ENCODE peak calls at places on chromosomes 13 and 19, in nine cellular contexts. One of them, this sample, is unnamed.

GRCh38 chr19:47284324-47284899 is 9.7 kb downstream of the INAFM1 start:
- DNase-seq in heart right ventricle: no peak
- DNase-seq in GM04503: no peak
- DNase-seq in activated naive CD4-positive, alpha-beta T cell treated with anti-CD3 and anti-CD28 coated beads, Interleukin-2, amount 50 U/mL, for 72 hours: peak
- DNase-seq in T-helper 1 cell: peak
- DNase-seq in hippocampal formation: peak
- DNase-seq in BE2C: peak
- DNase-seq in activated CD8-positive, alpha-beta memory T cell treated with anti-CD3 and anti-CD28 coated beads for 48 hours: no peak
- DNase-seq in anterior cingulate cortex: no peak
- DNase-seq in this sample: no peak

GRCh38 chr19:19606021-19606420 is 12.5 kb downstream of the PBX4 start:
- DNase-seq in heart right ventricle: no peak
- DNase-seq in GM04503: no peak
- DNase-seq in activated naive CD4-positive, alpha-beta T cell treated with anti-CD3 and anti-CD28 coated beads, Interleukin-2, amount 50 U/mL, for 72 hours: no peak
- DNase-seq in T-helper 1 cell: peak
- DNase-seq in hippocampal formation: no peak
- DNase-seq in BE2C: no peak
- DNase-seq in activated CD8-positive, alpha-beta memory T cell treated with anti-CD3 and anti-CD28 coated beads for 48 hours: no peak
- DNase-seq in anterior cingulate cortex: no peak
- DNase-seq in this sample: no peak

GRCh38 chr13:106835477-106835876 is 267.5 kb upstream of the ARGLU1 start:
- DNase-seq in heart right ventricle: no peak
- DNase-seq in GM04503: no peak
- DNase-seq in activated naive CD4-positive, alpha-beta T cell treated with anti-CD3 and anti-CD28 coated beads, Interleukin-2, amount 50 U/mL, for 72 hours: no peak
- DNase-seq in T-helper 1 cell: no peak
- DNase-seq in hippocampal formation: no peak
- DNase-seq in BE2C: no peak
- DNase-seq in activated CD8-positive, alpha-beta memory T cell treated with anti-CD3 and anti-CD28 coated beads for 48 hours: no peak
- DNase-seq in anterior cingulate cortex: no peak
- DNase-seq in this sample: no peak

GRCh38 chr19:37413243-37414084 is 42.6 kb downstream of the ZNF527 start:
- DNase-seq in heart right ventricle: no peak
- DNase-seq in GM04503: no peak
- DNase-seq in activated naive CD4-positive, alpha-beta T cell treated with anti-CD3 and anti-CD28 coated beads, Interleukin-2, amount 50 U/mL, for 72 hours: no peak
- DNase-seq in T-helper 1 cell: no peak
- DNase-seq in hippocampal formation: no peak
- DNase-seq in BE2C: no peak
- DNase-seq in activated CD8-positive, alpha-beta memory T cell treated with anti-CD3 and anti-CD28 coated beads for 48 hours: no peak
- DNase-seq in anterior cingulate cortex: no peak
- DNase-seq in this sample: no peak

GRCh38 chr13:100280681-100281080 is 191.8 kb downstream of the PCCA start:
- DNase-seq in heart right ventricle: no peak
- DNase-seq in GM04503: no peak
- DNase-seq in activated naive CD4-positive, alpha-beta T cell treated with anti-CD3 and anti-CD28 coated beads, Interleukin-2, amount 50 U/mL, for 72 hours: no peak
- DNase-seq in T-helper 1 cell: no peak
- DNase-seq in hippocampal formation: no peak
- DNase-seq in BE2C: no peak
- DNase-seq in activated CD8-positive, alpha-beta memory T cell treated with anti-CD3 and anti-CD28 coated beads for 48 hours: no peak
- DNase-seq in anterior cingulate cortex: no peak
- DNase-seq in this sample: no peak

GRCh38 chr13:33994198-33994597 is 176.2 kb downstream of the RFC3 start:
- DNase-seq in heart right ventricle: no peak
- DNase-seq in GM04503: no peak
- DNase-seq in activated naive CD4-positive, alpha-beta T cell treated with anti-CD3 and anti-CD28 coated beads, Interleukin-2, amount 50 U/mL, for 72 hours: no peak
- DNase-seq in T-helper 1 cell: no peak
- DNase-seq in hippocampal formation: no peak
- DNase-seq in BE2C: no peak
- DNase-seq in activated CD8-positive, alpha-beta memory T cell treated with anti-CD3 and anti-CD28 coated beads for 48 hours: no peak
- DNase-seq in anterior cingulate cortex: no peak
- DNase-seq in this sample: no peak

GRCh38 chr13:40302351-40302750 is 364.1 kb downstream of the FOXO1 start:
- DNase-seq in heart right ventricle: no peak
- DNase-seq in GM04503: no peak
- DNase-seq in activated naive CD4-positive, alpha-beta T cell treated with anti-CD3 and anti-CD28 coated beads, Interleukin-2, amount 50 U/mL, for 72 hours: no peak
- DNase-seq in T-helper 1 cell: no peak
- DNase-seq in hippocampal formation: no peak
- DNase-seq in BE2C: no peak
- DNase-seq in activated CD8-positive, alpha-beta memory T cell treated with anti-CD3 and anti-CD28 coated beads for 48 hours: no peak
- DNase-seq in anterior cingulate cortex: no peak
- DNase-seq in this sample: no peak

GRCh38 chr19:56727731-56728130 is 56.2 kb upstream of the ZNF835 start:
- DNase-seq in heart right ventricle: no peak
- DNase-seq in GM04503: no peak
- DNase-seq in activated naive CD4-positive, alpha-beta T cell treated with anti-CD3 and anti-CD28 coated beads, Interleukin-2, amount 50 U/mL, for 72 hours: no peak
- DNase-seq in T-helper 1 cell: no peak
- DNase-seq in hippocampal formation: peak
- DNase-seq in BE2C: no peak
- DNase-seq in activated CD8-positive, alpha-beta memory T cell treated with anti-CD3 and anti-CD28 coated beads for 48 hours: no peak
- DNase-seq in anterior cingulate cortex: no peak
- DNase-seq in this sample: peak

GRCh38 chr19:3721900-3722442 is 13.8 kb downstream of the TJP3 start:
- DNase-seq in heart right ventricle: no peak
- DNase-seq in GM04503: no peak
- DNase-seq in activated naive CD4-positive, alpha-beta T cell treated with anti-CD3 and anti-CD28 coated beads, Interleukin-2, amount 50 U/mL, for 72 hours: no peak
- DNase-seq in T-helper 1 cell: no peak
- DNase-seq in hippocampal formation: no peak
- DNase-seq in BE2C: no peak
- DNase-seq in activated CD8-positive, alpha-beta memory T cell treated with anti-CD3 and anti-CD28 coated beads for 48 hours: no peak
- DNase-seq in anterior cingulate cortex: no peak
- DNase-seq in this sample: no peak

GRCh38 chr13:47215741-47216140 is 318.9 kb upstream of the HTR2A start:
- DNase-seq in heart right ventricle: no peak
- DNase-seq in GM04503: no peak
- DNase-seq in activated naive CD4-positive, alpha-beta T cell treated with anti-CD3 and anti-CD28 coated beads, Interleukin-2, amount 50 U/mL, for 72 hours: no peak
- DNase-seq in T-helper 1 cell: no peak
- DNase-seq in hippocampal formation: no peak
- DNase-seq in BE2C: peak
- DNase-seq in activated CD8-positive, alpha-beta memory T cell treated with anti-CD3 and anti-CD28 coated beads for 48 hours: no peak
- DNase-seq in anterior cingulate cortex: no peak
- DNase-seq in this sample: no peak

GRCh38 chr19:38223617-38224013 is 407 bp downstream of the DPF1 start:
- DNase-seq in heart right ventricle: no peak
- DNase-seq in GM04503: no peak
- DNase-seq in activated naive CD4-positive, alpha-beta T cell treated with anti-CD3 and anti-CD28 coated beads, Interleukin-2, amount 50 U/mL, for 72 hours: no peak
- DNase-seq in T-helper 1 cell: no peak
- DNase-seq in hippocampal formation: no peak
- DNase-seq in BE2C: no peak
- DNase-seq in activated CD8-positive, alpha-beta memory T cell treated with anti-CD3 and anti-CD28 coated beads for 48 hours: no peak
- DNase-seq in anterior cingulate cortex: no peak
- DNase-seq in this sample: no peak

GRCh38 chr19:14218615-14219330 is 12.8 kb upstream of the ADGRL1 start:
- DNase-seq in heart right ventricle: no peak
- DNase-seq in GM04503: no peak
- DNase-seq in activated naive CD4-positive, alpha-beta T cell treated with anti-CD3 and anti-CD28 coated beads, Interleukin-2, amount 50 U/mL, for 72 hours: no peak
- DNase-seq in T-helper 1 cell: no peak
- DNase-seq in hippocampal formation: no peak
- DNase-seq in BE2C: no peak
- DNase-seq in activated CD8-positive, alpha-beta memory T cell treated with anti-CD3 and anti-CD28 coated beads for 48 hours: no peak
- DNase-seq in anterior cingulate cortex: no peak
- DNase-seq in this sample: no peak

GRCh38 chr19:18879579-18880373 is 16.2 kb downstream of the CERS1 start:
- DNase-seq in heart right ventricle: no peak
- DNase-seq in GM04503: no peak
- DNase-seq in activated naive CD4-positive, alpha-beta T cell treated with anti-CD3 and anti-CD28 coated beads, Interleukin-2, amount 50 U/mL, for 72 hours: no peak
- DNase-seq in T-helper 1 cell: peak
- DNase-seq in hippocampal formation: no peak
- DNase-seq in BE2C: peak
- DNase-seq in activated CD8-positive, alpha-beta memory T cell treated with anti-CD3 and anti-CD28 coated beads for 48 hours: no peak
- DNase-seq in anterior cingulate cortex: no peak
- DNase-seq in this sample: no peak

GRCh38 chr19:1171755-1172352 is 2.2 kb downstream of the SBNO2 start:
- DNase-seq in heart right ventricle: no peak
- DNase-seq in GM04503: no peak
- DNase-seq in activated naive CD4-positive, alpha-beta T cell treated with anti-CD3 and anti-CD28 coated beads, Interleukin-2, amount 50 U/mL, for 72 hours: no peak
- DNase-seq in T-helper 1 cell: no peak
- DNase-seq in hippocampal formation: no peak
- DNase-seq in BE2C: no peak
- DNase-seq in activated CD8-positive, alpha-beta memory T cell treated with anti-CD3 and anti-CD28 coated beads for 48 hours: no peak
- DNase-seq in anterior cingulate cortex: no peak
- DNase-seq in this sample: no peak

GRCh38 chr13:34988330-34988791 is 46.3 kb downstream of the NBEA start:
- DNase-seq in heart right ventricle: no peak
- DNase-seq in GM04503: no peak
- DNase-seq in activated naive CD4-positive, alpha-beta T cell treated with anti-CD3 and anti-CD28 coated beads, Interleukin-2, amount 50 U/mL, for 72 hours: no peak
- DNase-seq in T-helper 1 cell: no peak
- DNase-seq in hippocampal formation: no peak
- DNase-seq in BE2C: no peak
- DNase-seq in activated CD8-positive, alpha-beta memory T cell treated with anti-CD3 and anti-CD28 coated beads for 48 hours: no peak
- DNase-seq in anterior cingulate cortex: no peak
- DNase-seq in this sample: no peak

GRCh38 chr13:36981156-36981743 is 17.9 kb downstream of the ALG5 start:
- DNase-seq in heart right ventricle: no peak
- DNase-seq in GM04503: no peak
- DNase-seq in activated naive CD4-positive, alpha-beta T cell treated with anti-CD3 and anti-CD28 coated beads, Interleukin-2, amount 50 U/mL, for 72 hours: no peak
- DNase-seq in T-helper 1 cell: no peak
- DNase-seq in hippocampal formation: peak
- DNase-seq in BE2C: no peak
- DNase-seq in activated CD8-positive, alpha-beta memory T cell treated with anti-CD3 and anti-CD28 coated beads for 48 hours: no peak
- DNase-seq in anterior cingulate cortex: no peak
- DNase-seq in this sample: no peak

GRCh38 chr13:32955881-32956594 is 60.2 kb upstream of the KL start:
- DNase-seq in heart right ventricle: no peak
- DNase-seq in GM04503: no peak
- DNase-seq in activated naive CD4-positive, alpha-beta T cell treated with anti-CD3 and anti-CD28 coated beads, Interleukin-2, amount 50 U/mL, for 72 hours: no peak
- DNase-seq in T-helper 1 cell: no peak
- DNase-seq in hippocampal formation: no peak
- DNase-seq in BE2C: no peak
- DNase-seq in activated CD8-positive, alpha-beta memory T cell treated with anti-CD3 and anti-CD28 coated beads for 48 hours: no peak
- DNase-seq in anterior cingulate cortex: no peak
- DNase-seq in this sample: no peak

GRCh38 chr13:31846182-31846938 is 107.0 kb downstream of the RXFP2 start:
- DNase-seq in heart right ventricle: peak
- DNase-seq in GM04503: peak
- DNase-seq in activated naive CD4-positive, alpha-beta T cell treated with anti-CD3 and anti-CD28 coated beads, Interleukin-2, amount 50 U/mL, for 72 hours: peak
- DNase-seq in T-helper 1 cell: peak
- DNase-seq in hippocampal formation: peak
- DNase-seq in BE2C: peak
- DNase-seq in activated CD8-positive, alpha-beta memory T cell treated with anti-CD3 and anti-CD28 coated beads for 48 hours: peak
- DNase-seq in anterior cingulate cortex: peak
- DNase-seq in this sample: peak

GRCh38 chr19:18368504-18369222 is 17.3 kb upstream of the GDF15 start:
- DNase-seq in heart right ventricle: no peak
- DNase-seq in GM04503: no peak
- DNase-seq in activated naive CD4-positive, alpha-beta T cell treated with anti-CD3 and anti-CD28 coated beads, Interleukin-2, amount 50 U/mL, for 72 hours: no peak
- DNase-seq in T-helper 1 cell: no peak
- DNase-seq in hippocampal formation: no peak
- DNase-seq in BE2C: no peak
- DNase-seq in activated CD8-positive, alpha-beta memory T cell treated with anti-CD3 and anti-CD28 coated beads for 48 hours: no peak
- DNase-seq in anterior cingulate cortex: no peak
- DNase-seq in this sample: no peak

This sample was measured in dorsolateral prefrontal cortex.